ENCODE peak calls at places on chromosomes 11 and 22, in seven cellular contexts. D is foreskin fibroblast; A is activated CD4-positive, alpha-beta memory T cell treated with anti-CD3 and anti-CD28 coated beads, Interleukin-2, amount 10 ng/mL, durations not matched to agents 7 days and 5 days; X is kidney tubule cell; T is activated CD4-positive, alpha-beta T cell treated with anti-CD3 and anti-CD28 coated beads, Interleukin-2, amount 50 U/mL, for 1 hour; O is AG10803; M is stimulated activated CD4-positive, alpha-beta T cell treated with anti-CD3 and anti-CD28 coated beads, Interleukin-1b, Interleukin-23, amount 100 ng/mL, for 24 hours. U is an unnamed sample.
A peak's percentile ranks its signal among the peaks of the same experiment; 100 is the strongest.

GRCh38 chr11:107898270-107898669 is 30.0 kb upstream of the RAB39A start:
- DNase-seq in O (peak; percentile 62), A (no peak), D (peak; percentile 58), M (no peak), X (peak; percentile 49), T (no peak), U (no peak)

GRCh38 chr11:85826096-85826855 is 15.3 kb upstream of the SYTL2 start:
- DNase-seq in X (peak; percentile 48), O (peak; percentile 56), D (peak; percentile 73), M (no peak), T (no peak), A (peak; percentile 31), U (no peak)

GRCh38 chr11:111298466-111299110 is at the start of gene POU2AF3:
- DNase-seq in M (no peak), O (no peak), X (no peak), T (no peak), D (peak; percentile 23), A (no peak), U (no peak)

GRCh38 chr11:8962827-8963226 is 1.4 kb downstream of the TMEM9B start:
- DNase-seq in M (no peak), X (no peak), D (no peak), O (no peak), A (no peak), T (no peak), U (no peak)

GRCh38 chr11:1920909-1921575 is 1.5 kb downstream of the TNNT3 start:
- DNase-seq in D (no peak), M (no peak), O (no peak), A (no peak), X (no peak), T (no peak), U (no peak)

GRCh38 chr11:64745523-64746328 is 1.8 kb upstream of the RASGRP2 start:
- DNase-seq in D (peak; percentile 79), X (no peak), M (no peak), A (peak; percentile 89), O (peak; percentile 28), T (peak; percentile 75), U (no peak)

GRCh38 chr11:34514597-34514996 is 1.0 kb upstream of the ELF5 start:
- DNase-seq in M (no peak), D (no peak), A (no peak), X (no peak), T (no peak), O (no peak), U (no peak)

GRCh38 chr22:49016909-49017768 is 810.5 kb downstream of the BRD1 start:
- DNase-seq in T (no peak), D (no peak), O (no peak), X (no peak), A (peak; percentile 5), M (no peak), U (no peak)

GRCh38 chr11:121654506-121655480 is 202.0 kb upstream of the SORL1-AS1 start:
- DNase-seq in M (no peak), A (no peak), D (peak; percentile 44), O (peak; percentile 77), T (no peak), X (no peak), U (no peak)

GRCh38 chr11:94504689-94505293 is 7.5 kb upstream of the C11orf97 start:
- DNase-seq in A (no peak), T (no peak), D (peak; percentile 81), X (peak; percentile 67), M (no peak), O (peak; percentile 59), U (no peak)

GRCh38 chr11:75275581-75275980 is 35.0 kb downstream of the TPBGL start:
- DNase-seq in M (peak; percentile 21), O (no peak), A (peak; percentile 84), D (no peak), X (no peak), T (peak; percentile 70), U (no peak)

GRCh38 chr11:33835143-33835878 is 56.6 kb downstream of the LMO2 start:
- DNase-seq in T (no peak), A (no peak), D (peak; percentile 81), X (peak; percentile 78), O (peak; percentile 82), M (no peak), U (no peak)

GRCh38 chr11:76215946-76216345 is 9.6 kb upstream of the WNT11 start:
- DNase-seq in X (peak; percentile 84), A (no peak), D (peak; percentile 65), T (no peak), O (peak; percentile 71), M (no peak), U (no peak)

GRCh38 chr22:24428751-24429410 is 1.5 kb downstream of the ADORA2A start:
- DNase-seq in D (no peak), O (no peak), X (no peak), M (no peak), T (no peak), A (no peak), U (no peak)

GRCh38 chr11:19520681-19521080 is 192.0 kb upstream of the NAV2 start:
- DNase-seq in D (no peak), T (no peak), M (no peak), O (no peak), A (no peak), X (no peak), U (no peak)

GRCh38 chr11:44595964-44596381 is 30.5 kb downstream of the CD82 start:
- DNase-seq in O (peak; percentile 27), D (no peak), T (no peak), A (peak; percentile 24), M (no peak), X (no peak), U (no peak)

GRCh38 chr11:19769820-19770219 is 57.2 kb downstream of the NAV2 start:
- DNase-seq in M (no peak), D (peak; percentile 62), A (no peak), X (peak; percentile 26), O (peak; percentile 81), T (no peak), U (no peak)